ENCODE peak calls at places on chromosomes 4 and X, in four cellular contexts. S is mammary epithelial cell, U is Panc1, R is MM.1S. E is an unnamed sample.

GRCh38 chr4:41661447-41662076 is 87.0 kb downstream of the PHOX2B start:
- DNase-seq in U (peak; percentile 36), S (peak; percentile 19), R (peak; percentile 19), E (peak; percentile 60)

GRCh38 chr4:2462218-2462991 is 6.5 kb upstream of the RNF4 start:
- DNase-seq in S (peak; percentile 39), U (no peak), R (peak; percentile 77), E (peak; percentile 39)

GRCh38 chr4:121270384-121270783 is 106.3 kb upstream of the TNIP3 start:
- DNase-seq in U (no peak), S (peak; percentile 33), R (peak; percentile 14), E (no peak)

GRCh38 chr4:180219080-180219479 is 2024.1 kb upstream of the TENM3 start:
- DNase-seq in U (no peak), R (no peak), S (no peak), E (no peak)

GRCh38 chr4:88007304-88008132 is at the start of gene PKD2:
- DNase-seq in U (no peak), S (peak; percentile 80), R (peak; percentile 80), E (peak; percentile 76)

GRCh38 chr4:136281889-136282288 is 1250.4 kb downstream of the PCDH18 start:
- DNase-seq in R (no peak), U (no peak), S (no peak), E (no peak)

GRCh38 chr4:94540476-94540875 is 88.7 kb downstream of the PDLIM5 start:
- DNase-seq in R (no peak), S (peak; percentile 82), U (no peak), E (peak; percentile 57)

GRCh38 chr4:160371446-160371845 is 1268.6 kb downstream of the RAPGEF2 start:
- DNase-seq in U (no peak), R (no peak), S (no peak), E (no peak)

GRCh38 chr4:108361886-108362285 is 193.2 kb upstream of the LEF1 start:
- DNase-seq in S (no peak), R (no peak), U (no peak), E (no peak)

GRCh38 chrX:9995855-9996339 is 28.7 kb downstream of the CLDN34 start:
- DNase-seq in U (no peak), R (peak; percentile 43), S (peak; percentile 47), E (peak; percentile 60)

GRCh38 chrX:65696613-65697012 is 29.2 kb downstream of the MSN start:
- DNase-seq in U (no peak), R (peak; percentile 14), S (no peak), E (no peak)

GRCh38 chrX:93695981-93696380 is 22.0 kb downstream of the FAM133A start:
- DNase-seq in R (no peak), S (no peak), U (no peak), E (no peak)

GRCh38 chr4:136662539-136662938 is 869.8 kb downstream of the PCDH18 start:
- DNase-seq in U (no peak), R (no peak), S (no peak), E (no peak)

GRCh38 chr4:89489338-89489771 is 181.8 kb upstream of the GPRIN3 start:
- DNase-seq in R (no peak), S (no peak), U (no peak), E (no peak)

GRCh38 chrX:107968623-107969022 is 13.5 kb downstream of the TEX13B start:
- DNase-seq in R (no peak), S (peak; percentile 51), U (no peak), E (no peak)

GRCh38 chr4:138938371-138938699 is 77.2 kb upstream of the NOCT start:
- DNase-seq in U (peak; percentile 32), S (peak; percentile 48), R (peak; percentile 42), E (peak; percentile 30)

GRCh38 chrX:13734278-13735172 is at the start of the genes OFD1 and TRAPPC2:
- DNase-seq in U (peak; percentile 54), R (peak; percentile 97), S (peak; percentile 97), E (peak; percentile 89)

GRCh38 chr4:158729716-158730559 is 6.7 kb upstream of the PPID start:
- DNase-seq in U (peak; percentile 76), S (peak; percentile 45), R (peak; percentile 59), E (peak; percentile 66)

GRCh38 chrX:11770320-11770719 is 12.3 kb downstream of the MSL3 start:
- DNase-seq in R (peak; percentile 63), U (no peak), S (peak; percentile 31), E (peak; percentile 42)

GRCh38 chrX:12469296-12469695 is 321.9 kb upstream of the PRPS2 start:
- DNase-seq in S (peak; percentile 66), U (no peak), R (no peak), E (no peak)

GRCh38 chrX:124234348-124234747 is 98.1 kb upstream of the TEX13D start:
- DNase-seq in S (no peak), R (no peak), U (no peak), E (no peak)

GRCh38 chrX:134547047-134547679 is 87.2 kb downstream of the HPRT1 start:
- DNase-seq in S (no peak), U (no peak), R (no peak), E (no peak)

GRCh38 chr4:54218736-54219135 is 10.4 kb upstream of the PDGFRA start:
- DNase-seq in S (no peak), R (no peak), U (no peak), E (no peak)

GRCh38 chrX:101260435-101260834 is 30.7 kb downstream of the TAF7L start:
- DNase-seq in S (no peak), R (no peak), U (no peak), E (peak; percentile 1)

GRCh38 chr4:150816491-150816890 is 198.6 kb downstream of the LRBA start:
- DNase-seq in S (no peak), U (no peak), R (no peak), E (no peak)

GRCh38 chrX:37926700-37927099 is 79.3 kb upstream of the DYNLT3 start:
- DNase-seq in U (no peak), S (no peak), R (peak; percentile 55), E (peak; percentile 8)

GRCh38 chr4:158722291-158722916 is 792 bp downstream of the PPID start:
- DNase-seq in R (peak; percentile 8), U (no peak), S (peak; percentile 59), E (peak; percentile 31)

GRCh38 chrX:122777766-122778165 is 406.3 kb upstream of the GRIA3 start:
- DNase-seq in R (no peak), S (no peak), U (no peak), E (no peak)

GRCh38 chrX:70592091-70592490 is 147.5 kb downstream of the DLG3 start:
- DNase-seq in R (no peak), S (peak; percentile 84), U (peak; percentile 2), E (peak; percentile 51)

GRCh38 chr4:74423101-74423500 is 21.8 kb upstream of the AREG start:
- DNase-seq in S (no peak), R (no peak), U (no peak), E (no peak)

GRCh38 chr4:92121099-92121498 is 182.7 kb upstream of the GRID2 start:
- DNase-seq in R (peak; percentile 34), S (no peak), U (no peak), E (no peak)

GRCh38 chr4:39998659-39999345 is 21.1 kb upstream of the PDS5A start:
- DNase-seq in S (no peak), R (no peak), U (no peak), E (no peak)

GRCh38 chr4:13529130-13529919 is 15.0 kb downstream of the NKX3-2 start:
- DNase-seq in U (no peak), R (peak; percentile 4), S (no peak), E (no peak)

GRCh38 chrX:153576961-153577360 is 22.0 kb downstream of the CCNQ start:
- DNase-seq in U (no peak), S (no peak), R (no peak), E (no peak)

GRCh38 chrX:22689290-22689689 is 310.5 kb upstream of the DDX53 start:
- DNase-seq in R (no peak), S (no peak), U (no peak), E (no peak)

GRCh38 chr4:10082459-10083272 is 33.9 kb downstream of the WDR1 start:
- DNase-seq in R (no peak), U (no peak), S (no peak), E (no peak)

GRCh38 chr4:160136021-160136420 is 1033.1 kb downstream of the RAPGEF2 start:
- DNase-seq in R (no peak), S (peak; percentile 77), U (no peak), E (no peak)

GRCh38 chr4:118367872-118368271 is 15.1 kb upstream of the PRSS12 start:
- DNase-seq in S (no peak), U (no peak), R (no peak), E (no peak)

GRCh38 chr4:100517864-100518341 is at the start of gene EMCN:
- DNase-seq in R (no peak), U (no peak), S (no peak), E (no peak)

GRCh38 chr4:186840771-186841301 is 117.2 kb upstream of the FAT1 start:
- DNase-seq in U (peak; percentile 33), R (no peak), S (no peak), E (no peak)
- H3K27ac ChIP-seq in U (peak overlapping the region; percentile 97), R (no peak overlapping the region), S (no peak overlapping the region), E (peak overlapping the region; percentile 88)

DNA sequence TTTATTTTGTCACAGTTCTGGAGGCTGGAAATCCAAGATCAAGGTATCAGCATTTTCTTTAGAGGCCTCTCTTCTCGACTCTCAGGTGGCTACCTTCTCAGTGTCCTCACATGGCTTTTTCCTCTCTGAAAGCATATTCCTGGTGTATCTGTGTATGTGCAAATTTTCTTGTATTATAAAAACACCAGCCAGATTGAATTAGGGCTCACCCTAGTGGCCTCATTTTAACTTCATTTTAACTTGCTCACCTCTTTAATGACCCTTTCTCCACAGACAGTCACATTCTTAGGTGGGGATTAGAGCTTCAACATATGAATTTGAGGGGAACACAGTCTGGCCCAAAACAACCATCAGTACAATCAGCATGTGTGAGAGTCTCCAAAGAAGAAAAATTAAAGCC is 542.4 kb upstream of the FAM241A start:
- DNase-seq in U (no peak), R (no peak), S (no peak), E (peak; percentile 1)
- TF ChIP-seq CTCF in U (peak; percentile 28), R (no peak), S (peak; percentile 46), E (no peak)

DNA sequence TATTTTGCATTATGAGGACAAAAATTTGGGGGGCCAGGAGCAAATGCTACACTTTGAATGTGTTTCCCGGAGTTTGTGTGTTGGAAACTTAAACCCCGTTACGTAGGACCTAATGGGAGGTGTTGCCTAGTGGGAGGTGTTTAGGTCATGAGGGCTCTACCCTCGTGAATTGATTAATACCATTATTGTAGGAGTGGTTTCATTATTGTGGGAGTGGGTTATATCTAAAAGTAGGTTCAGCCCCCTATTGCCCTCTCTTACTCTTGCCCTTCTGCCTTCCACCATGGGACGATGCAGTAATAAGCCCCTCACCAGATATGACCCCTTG is 15.5 kb downstream of the UBA6 start:
- DNase-seq in U (no peak), R (no peak), S (no peak), E (no peak)
- H3K27ac ChIP-seq in U (no peak overlapping the region), R (no peak overlapping the region), S (peak overlapping the region; percentile 22), E (no peak overlapping the region)

DNA sequence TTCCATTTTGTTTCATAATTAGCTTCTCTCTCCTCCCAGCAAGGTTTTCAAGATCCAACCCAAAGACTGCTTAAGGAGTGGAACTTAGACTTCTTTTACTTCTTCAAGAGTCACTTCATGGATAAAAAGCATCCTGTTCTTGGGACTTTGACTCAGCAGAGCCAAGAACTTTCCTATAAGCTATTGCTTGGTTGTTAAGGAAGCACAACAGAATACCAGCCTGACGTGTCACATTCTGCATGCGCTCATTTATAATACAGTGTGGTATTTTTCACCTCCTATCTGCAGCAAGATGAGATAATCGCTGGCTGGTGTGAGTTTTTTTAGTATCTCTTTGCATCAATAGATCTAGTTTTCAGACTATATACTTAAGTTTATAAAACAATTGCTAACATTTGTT is 152.1 kb downstream of the PALLD start:
- DNase-seq in R (no peak), S (peak; percentile 81), U (no peak), E (peak; percentile 14)
- TF ChIP-seq CTCF in R (no peak), S (no peak), U (no peak), E (no peak)

GRCh38 chrX:7074135-7074907 is 73.2 kb upstream of the STS start:
- DNase-seq in U (no peak), R (no peak), S (peak; percentile 30), E (peak; percentile 27)
- H3K27ac ChIP-seq in U (no peak overlapping the region), R (no peak overlapping the region), S (no peak overlapping the region), E (peak overlapping the region; percentile 74)

E was measured in RWPE1.